ENCODE peak calls at places on chromosomes 13 and 19, in five cellular contexts. V, R, G, B and J are unnamed samples.

GRCh38 chr13:34816118-34816517 is 126.0 kb upstream of the NBEA start:
- DNase-seq in V (no peak), R (no peak), G (no peak), B (no peak), J (no peak)

GRCh38 chr13:73754727-73755292 is 379.4 kb downstream of the KLF12 start:
- DNase-seq in V (peak), R (peak), G (no peak), B (peak), J (no peak)

GRCh38 chr19:16340092-16340491 is 15.5 kb downstream of the KLF2 start:
- DNase-seq in V (no peak), R (peak), G (no peak), B (no peak), J (no peak)

GRCh38 chr13:95603887-95604533 is 40.5 kb downstream of the DZIP1 start:
- DNase-seq in V (no peak), R (peak), G (no peak), B (peak), J (no peak)

GRCh38 chr19:18306209-18306902 is 16.5 kb downstream of the LSM4 start:
- DNase-seq in V (no peak), R (no peak), G (peak), B (no peak), J (no peak)

GRCh38 chr19:1269478-1270167 is 491 bp downstream of the CIRBP start:
- DNase-seq in V (peak), R (peak), G (peak), B (peak), J (peak)

GRCh38 chr13:102638741-102639140 is 42.0 kb downstream of the TPP2 start:
- DNase-seq in V (no peak), R (no peak), G (no peak), B (no peak), J (no peak)

GRCh38 chr19:30733826-30734550 is 361.8 kb downstream of the ZNF536 start:
- DNase-seq in V (no peak), R (no peak), G (no peak), B (peak), J (no peak)

GRCh38 chr19:45981350-45981749 is 7.7 kb upstream of the NOVA2 start:
- DNase-seq in V (no peak), R (no peak), G (no peak), B (peak), J (no peak)